ENCODE peak calls at places on chromosomes 7 and 10, in six cellular contexts. O is mesendoderm, L is right cardiac atrium, C is RKO, V is NCI-H524, B is IMR-90. H is an unnamed sample.

GRCh38 chr10:22615819-22616499 is 98.4 kb downstream of the PIP4K2A start:
- DNase-seq in O (no peak), L (peak; percentile 67), C (no peak), V (no peak), B (no peak), H (no peak)

GRCh38 chr7:132575336-132575986 is 809 bp downstream of the PLXNA4 start:
- DNase-seq in O (peak; percentile 70), L (peak; percentile 90), C (no peak), V (peak; percentile 42), B (peak; percentile 18), H (peak; percentile 67)

GRCh38 chr10:36700123-36700522 is 425.3 kb upstream of the ANKRD30A start:
- DNase-seq in O (no peak), L (no peak), C (no peak), V (no peak), B (no peak), H (no peak)

GRCh38 chr10:8420182-8420581 is 365.7 kb downstream of the GATA3 start:
- DNase-seq in O (no peak), L (no peak), C (no peak), V (no peak), B (no peak), H (no peak)

GRCh38 chr7:2701832-2702593 is 14.0 kb downstream of the AMZ1 start:
- DNase-seq in O (no peak), L (peak; percentile 88), C (no peak), V (no peak), B (peak; percentile 57), H (no peak)

GRCh38 chr10:128008521-128009250 is 101.8 kb downstream of the PTPRE start:
- DNase-seq in O (no peak), L (no peak), C (no peak), V (no peak), B (no peak), H (no peak)

GRCh38 chr10:25334445-25334844 is 159.6 kb downstream of the GPR158 start:
- DNase-seq in O (no peak), L (no peak), C (no peak), V (no peak), B (no peak), H (no peak)

GRCh38 chr10:103820101-103821062 is 35.0 kb downstream of the SH3PXD2A start:
- DNase-seq in O (no peak), L (peak; percentile 94), C (no peak), V (no peak), B (peak; percentile 60), H (peak; percentile 67)

GRCh38 chr10:102795453-102796406 is 41.5 kb downstream of the CYP17A1 start:
- DNase-seq in O (no peak), L (no peak), C (no peak), V (no peak), B (no peak), H (no peak)

GRCh38 chr7:68604516-68604915 is 993.8 kb upstream of the AUTS2 start:
- DNase-seq in O (no peak), L (no peak), C (no peak), V (no peak), B (no peak), H (no peak)

GRCh38 chr7:22356010-22356854 is 722 bp downstream of the RAPGEF5 start:
- DNase-seq in O (no peak), L (peak; percentile 40), C (peak; percentile 19), V (peak; percentile 14), B (no peak), H (no peak)

H was measured in ovary.